ENCODE peak calls at places on chromosomes 5 and 9, in ten cellular contexts. L is GM06990; Z is astrocyte; V is heart left ventricle; A is left lung; N is CD4-positive, CD25-positive, alpha-beta regulatory T cell; M is H7; X is IMR-90; F is mucosa of descending colon; H is neural progenitor cell. U is an unnamed sample.

GRCh38 chr9:121450241-121450640 is 49.4 kb downstream of the GGTA1 start:
- DNase-seq in L (no peak), Z (no peak), V (no peak), A (no peak), N (no peak), M (no peak), X (no peak), F (peak; percentile 9), H (no peak), U (no peak)

GRCh38 chr9:106829666-106830408 is 33.1 kb upstream of the ZNF462 start:
- DNase-seq in L (no peak), Z (no peak), V (no peak), A (no peak), N (no peak), M (no peak), X (no peak), F (no peak), H (no peak), U (no peak)

GRCh38 chr5:154606246-154606645 is 128.2 kb upstream of the HAND1 start:
- DNase-seq in L (no peak), Z (no peak), V (no peak), A (no peak), N (no peak), M (no peak), X (no peak), F (no peak), H (no peak), U (no peak)

GRCh38 chr5:154473581-154474266 is 4.3 kb downstream of the HAND1 start:
- DNase-seq in L (no peak), Z (no peak), V (no peak), A (no peak), N (no peak), M (peak; percentile 86), X (no peak), F (no peak), H (peak; percentile 62), U (no peak)

GRCh38 chr9:72948906-72949582 is 3.8 kb downstream of the ALDH1A1 start:
- DNase-seq in L (no peak), Z (no peak), V (peak; percentile 27), A (no peak), N (no peak), M (no peak), X (no peak), F (peak; percentile 13), H (no peak), U (no peak)

GRCh38 chr9:104784098-104784497 is 20.2 kb downstream of the NIPSNAP3B start:
- DNase-seq in L (no peak), Z (no peak), V (no peak), A (no peak), N (no peak), M (no peak), X (no peak), F (no peak), H (no peak), U (no peak)

GRCh38 chr9:33434317-33435105 is 12.9 kb downstream of the AQP3 start:
- DNase-seq in L (no peak), Z (no peak), V (no peak), A (no peak), N (no peak), M (no peak), X (no peak), F (no peak), H (no peak), U (no peak)

GRCh38 chr9:93679536-93680444 is 103.4 kb downstream of the PHF2 start:
- DNase-seq in L (no peak), Z (no peak), V (peak; percentile 18), A (peak; percentile 69), N (no peak), M (peak; percentile 58), X (no peak), F (no peak), H (no peak), U (no peak)

GRCh38 chr5:72478684-72479083 is 28.5 kb downstream of the ZNF366 start:
- DNase-seq in L (no peak), Z (no peak), V (no peak), A (no peak), N (no peak), M (no peak), X (peak; percentile 66), F (no peak), H (no peak), U (no peak)

GRCh38 chr5:86797677-86798076 is 179.9 kb downstream of the COX7C start:
- DNase-seq in L (no peak), Z (no peak), V (no peak), A (no peak), N (no peak), M (peak; percentile 18), X (no peak), F (no peak), H (peak; percentile 60), U (no peak)

GRCh38 chr5:39699164-39699563 is 274.4 kb upstream of the DAB2 start:
- DNase-seq in L (no peak), Z (peak; percentile 40), V (no peak), A (no peak), N (no peak), M (no peak), X (no peak), F (no peak), H (no peak), U (no peak)

GRCh38 chr5:3597002-3597726 is 1.5 kb downstream of the IRX1 start:
- DNase-seq in L (no peak), Z (peak; percentile 26), V (no peak), A (no peak), N (no peak), M (peak; percentile 57), X (no peak), F (no peak), H (peak; percentile 62), U (no peak)

GRCh38 chr5:3597727-3598082 is 2.1 kb downstream of the IRX1 start:
- DNase-seq in L (no peak), Z (peak; percentile 45), V (no peak), A (no peak), N (no peak), M (no peak), X (no peak), F (no peak), H (no peak), U (no peak)

GRCh38 chr5:3595102-3595961 is at the start of gene IRX1:
- DNase-seq in L (no peak), Z (peak; percentile 47), V (no peak), A (peak; percentile 82), N (no peak), M (peak; percentile 96), X (no peak), F (no peak), H (peak; percentile 88), U (no peak)

GRCh38 chr5:3594514-3595101 is 1.0 kb upstream of the IRX1 start:
- DNase-seq in L (no peak), Z (peak; percentile 49), V (no peak), A (peak; percentile 78), N (no peak), M (peak; percentile 88), X (no peak), F (no peak), H (peak; percentile 79), U (no peak)

GRCh38 chr5:3596261-3596825 is 711 bp downstream of the IRX1 start:
- DNase-seq in L (no peak), Z (peak; percentile 40), V (no peak), A (peak; percentile 68), N (no peak), M (peak; percentile 79), X (no peak), F (no peak), H (peak; percentile 68), U (no peak)
- H3K4me3 ChIP-seq in L (no peak overlapping the region), Z (peak overlapping the region; percentile 73), V (no peak overlapping the region), A (peak overlapping the region; percentile 29), N (no peak overlapping the region), M (peak overlapping the region; percentile 31), X (no peak overlapping the region), F (no peak overlapping the region), H (peak overlapping the region; percentile 64), U (no peak overlapping the region)

GRCh38 chr5:157357823-157358222 is 91.9 kb downstream of the CYFIP2 start:
- DNase-seq in L (no peak), Z (no peak), V (no peak), A (no peak), N (no peak), M (no peak), X (no peak), F (no peak), H (no peak), U (no peak)

GRCh38 chr5:157359350-157359910 is 93.5 kb downstream of the CYFIP2 start:
- DNase-seq in L (no peak), Z (no peak), V (no peak), A (no peak), N (no peak), M (no peak), X (no peak), F (no peak), H (no peak), U (no peak)

GRCh38 chr5:157356576-157356975 is 90.7 kb downstream of the CYFIP2 start:
- DNase-seq in L (no peak), Z (no peak), V (no peak), A (no peak), N (no peak), M (no peak), X (no peak), F (no peak), H (no peak), U (no peak)

GRCh38 chr5:157361865-157362465 is 96.0 kb downstream of the CYFIP2 start:
- DNase-seq in L (no peak), Z (peak; percentile 76), V (no peak), A (no peak), N (no peak), M (no peak), X (peak; percentile 49), F (no peak), H (no peak), U (peak; percentile 88)

DNA sequence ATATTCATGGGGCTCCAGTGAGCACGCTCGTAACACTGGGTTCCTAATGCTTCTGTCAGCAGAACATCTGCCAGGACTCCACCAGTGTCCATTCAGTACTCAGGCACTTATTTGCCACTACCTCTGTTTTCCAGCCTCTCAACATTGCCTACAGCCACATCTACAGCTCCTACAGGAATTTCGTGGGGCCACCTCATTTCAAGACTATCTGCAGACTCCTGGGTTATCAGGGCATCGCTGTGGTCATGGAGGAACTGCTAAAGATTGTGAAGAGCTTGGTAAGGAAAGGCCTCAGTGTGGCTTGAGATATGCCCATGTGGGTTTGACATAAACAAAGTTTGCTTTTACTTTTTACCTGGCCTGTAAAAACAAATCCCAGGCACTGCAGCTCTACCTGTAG is 92.9 kb downstream of the CYFIP2 start:
- DNase-seq in L (no peak), Z (no peak), V (no peak), A (no peak), N (no peak), M (no peak), X (no peak), F (no peak), H (no peak), U (no peak)
- H3K4me3 ChIP-seq in L (no peak overlapping the region), Z (no peak overlapping the region), V (no peak overlapping the region), A (no peak overlapping the region), N (no peak overlapping the region), M (no peak overlapping the region), X (no peak overlapping the region), F (no peak overlapping the region), H (no peak overlapping the region), U (no peak overlapping the region)

GRCh38 chr5:80569086-80569960 is 757 bp downstream of the ANKRD34B start:
- DNase-seq in L (peak; percentile 13), Z (no peak), V (no peak), A (peak; percentile 87), N (no peak), M (peak; percentile 77), X (no peak), F (no peak), H (peak; percentile 58), U (no peak)
- H3K4me3 ChIP-seq in L (peak overlapping the region; percentile 54), Z (peak overlapping the region; percentile 10), V (no peak overlapping the region), A (peak overlapping the region; percentile 29), N (no peak overlapping the region), M (peak overlapping the region; percentile 53), X (no peak overlapping the region), F (no peak overlapping the region), H (peak overlapping the region; percentile 58), U (no peak overlapping the region)

GRCh38 chr9:113360242-113360842 is 11.0 kb downstream of the BSPRY start:
- DNase-seq in L (no peak), Z (no peak), V (no peak), A (no peak), N (no peak), M (no peak), X (no peak), F (no peak), H (no peak), U (no peak)
- H3K4me3 ChIP-seq in L (no peak overlapping the region), Z (no peak overlapping the region), V (no peak overlapping the region), A (no peak overlapping the region), N (no peak overlapping the region), M (no peak overlapping the region), X (no peak overlapping the region), F (no peak overlapping the region), H (no peak overlapping the region), U (no peak overlapping the region)

U was measured in SJSA1.